ENCODE peak calls at places on chromosomes 16 and 17, in ten cellular contexts. D is A172; I is NCI-H446; R is EL; K is stromal cell of bone marrow; J is hypothalamus; T is fibroblast of mammary gland; O is CD4-positive, alpha-beta T cell; M is substantia nigra; G is activated T-helper 9 cell treated with anti-CD3 and anti-CD28 coated beads, Interleukin-2, amount 50 U/mL, for 16 hours. L is an unnamed sample.

GRCh38 chr16:25707982-25708583 is 16.3 kb downstream of the HS3ST4 start:
- DNase-seq in I (peak), K (no peak), D (no peak), T (peak), O (no peak), R (no peak), M (no peak), J (no peak), G (no peak), L (peak)

GRCh38 chr16:56793504-56793903 is 63.6 kb downstream of the NUP93 start:
- DNase-seq in O (no peak), J (no peak), T (peak), M (no peak), I (peak), R (peak), D (peak), K (peak), G (no peak), L (peak)

GRCh38 chr16:81528258-81528657 is 83.7 kb downstream of the CMIP start:
- DNase-seq in J (no peak), D (no peak), O (no peak), K (no peak), M (no peak), I (no peak), G (no peak), T (no peak), R (no peak), L (no peak)

GRCh38 chr16:73572135-73572534 is 524.2 kb upstream of the ZFHX3 start:
- DNase-seq in M (peak), I (peak), D (peak), O (no peak), K (no peak), J (no peak), R (no peak), T (no peak), G (no peak), L (peak)

GRCh38 chr16:88634994-88635670 is 3.2 kb upstream of the IL17C start:
- DNase-seq in J (no peak), G (no peak), I (no peak), T (no peak), R (peak), D (no peak), K (no peak), M (no peak), O (no peak), L (no peak)

GRCh38 chr17:49456172-49456965 is 38.7 kb upstream of the NGFR start:
- DNase-seq in K (peak), G (no peak), D (peak), O (no peak), M (no peak), R (peak), J (no peak), I (peak), T (peak), L (no peak)

GRCh38 chr17:48322060-48322459 is 108.0 kb downstream of the SKAP1 start:
- DNase-seq in T (peak), D (no peak), I (no peak), J (no peak), O (no peak), K (no peak), R (no peak), M (no peak), G (no peak), L (no peak)

GRCh38 chr17:76543482-76544122 is 3.8 kb downstream of the PRCD start:
- DNase-seq in D (no peak), G (no peak), K (no peak), I (no peak), R (no peak), J (peak), M (no peak), T (no peak), O (no peak), L (no peak)

GRCh38 chr17:67157732-67158639 is 87.0 kb downstream of the HELZ start:
- DNase-seq in T (peak), K (peak), M (no peak), J (no peak), O (no peak), R (peak), I (peak), D (peak), G (no peak), L (peak)

GRCh38 chr17:60086822-60087591 is 8.3 kb upstream of the HEATR6 start:
- DNase-seq in I (no peak), T (peak), K (no peak), G (no peak), O (no peak), M (no peak), D (peak), J (no peak), R (peak), L (no peak)

GRCh38 chr17:32943206-32943605 is 15.3 kb downstream of the TMEM98 start:
- DNase-seq in T (no peak), J (no peak), G (no peak), K (no peak), M (no peak), I (peak), O (no peak), R (peak), D (no peak), L (no peak)

GRCh38 chr17:55056530-55056929 is 88.0 kb downstream of the STXBP4 start:
- DNase-seq in K (no peak), T (no peak), G (no peak), O (no peak), M (no peak), I (peak), D (peak), R (no peak), J (no peak), L (no peak)

GRCh38 chr16:81647527-81647926 is 131.6 kb upstream of the PLCG2 start:
- DNase-seq in T (peak), M (no peak), I (no peak), K (no peak), R (peak), O (no peak), D (peak), J (no peak), G (no peak), L (no peak)

GRCh38 chr16:17798721-17799120 is 328.0 kb upstream of the XYLT1 start:
- DNase-seq in I (no peak), M (no peak), R (no peak), T (no peak), D (no peak), O (no peak), J (no peak), G (no peak), K (no peak), L (no peak)

GRCh38 chr16:72884573-72884972 is 163.4 kb downstream of the ZFHX3 start:
- DNase-seq in K (no peak), D (no peak), J (no peak), I (no peak), R (no peak), G (no peak), M (no peak), O (no peak), T (no peak), L (no peak)

GRCh38 chr17:72123496-72123963 is 2.7 kb downstream of the SOX9 start:
- DNase-seq in M (peak), G (no peak), T (no peak), O (no peak), R (no peak), D (no peak), J (no peak), K (no peak), I (no peak), L (no peak)

GRCh38 chr17:27473748-27474609 is 17.7 kb downstream of the KSR1 start:
- DNase-seq in G (peak), I (no peak), O (peak), M (no peak), T (no peak), J (no peak), R (no peak), D (no peak), K (no peak), L (peak)

GRCh38 chr16:15682105-15682570 is 32.1 kb downstream of the NDE1 start:
- DNase-seq in R (peak), I (peak), D (peak), G (peak), K (peak), O (peak), M (peak), J (no peak), T (peak), L (peak)

GRCh38 chr17:1045456-1045855 is 48.5 kb downstream of the TIMM22 start:
- DNase-seq in M (no peak), R (no peak), G (no peak), O (no peak), I (no peak), D (no peak), K (no peak), J (no peak), T (no peak), L (no peak)

GRCh38 chr16:26599786-26600107 is 467.0 kb upstream of the C16orf82 start:
- DNase-seq in K (no peak), D (no peak), R (no peak), J (no peak), G (no peak), O (no peak), M (no peak), I (no peak), T (no peak), L (no peak)

GRCh38 chr16:53034306-53034705 is 18.4 kb downstream of the CHD9NB start:
- DNase-seq in T (peak), R (peak), M (no peak), K (no peak), J (no peak), O (no peak), G (no peak), D (no peak), I (no peak), L (no peak)

GRCh38 chr17:50079334-50080095 is 15.6 kb upstream of the PDK2 start:
- DNase-seq in T (peak), D (peak), M (no peak), O (no peak), K (no peak), R (no peak), G (no peak), J (no peak), I (peak), L (peak)

GRCh38 chr16:3444032-3444388 is 530 bp downstream of the NAA60 start:
- DNase-seq in T (peak), J (no peak), O (peak), D (peak), M (no peak), I (peak), G (no peak), R (peak), K (peak), L (peak)

GRCh38 chr16:1012135-1012534 is 30.6 kb downstream of the SOX8 start:
- DNase-seq in R (no peak), K (no peak), M (no peak), I (no peak), G (no peak), D (no peak), O (no peak), T (no peak), J (no peak), L (no peak)

GRCh38 chr17:77400445-77400870 is 259.7 kb downstream of the SEC14L1 start:
- DNase-seq in I (peak), T (no peak), O (peak), G (peak), J (no peak), M (no peak), K (no peak), R (peak), D (no peak), L (peak)

GRCh38 chr17:81002409-81003361 is 11.0 kb downstream of the CHMP6 start:
- DNase-seq in D (peak), R (peak), K (peak), G (no peak), J (no peak), M (peak), I (peak), O (no peak), T (peak), L (no peak)

GRCh38 chr17:50817142-50817751 is 18.1 kb upstream of the WFIKKN2 start:
- DNase-seq in J (no peak), M (peak), T (peak), O (peak), K (no peak), R (peak), I (no peak), G (peak), D (no peak), L (peak)

GRCh38 chr17:55228683-55229192 is 36.0 kb upstream of the HLF start:
- DNase-seq in M (no peak), R (no peak), J (no peak), T (no peak), O (no peak), I (no peak), G (no peak), K (no peak), D (no peak), L (no peak)

GRCh38 chr16:1696863-1697262 is 9.1 kb upstream of the MAPK8IP3 start:
- DNase-seq in D (no peak), G (no peak), J (no peak), O (no peak), R (peak), K (no peak), I (no peak), M (no peak), T (no peak), L (no peak)

GRCh38 chr17:75769536-75769935 is 4.5 kb upstream of the GALK1 start:
- DNase-seq in D (no peak), J (no peak), M (no peak), G (no peak), I (no peak), R (no peak), O (no peak), K (no peak), T (no peak), L (no peak)

GRCh38 chr17:34301986-34302385 is 16.4 kb downstream of the CCL11 start:
- DNase-seq in G (no peak), T (no peak), O (no peak), R (no peak), M (no peak), K (no peak), J (no peak), D (no peak), I (no peak), L (no peak)

GRCh38 chr17:8122923-8123694 is 797 bp downstream of the HES7 start:
- DNase-seq in T (no peak), K (no peak), D (peak), G (no peak), J (no peak), O (no peak), M (no peak), R (peak), I (no peak), L (peak)

GRCh38 chr16:55728797-55729196 is 73.0 kb downstream of the SLC6A2 start:
- DNase-seq in T (no peak), G (no peak), D (no peak), I (no peak), R (no peak), J (no peak), K (no peak), M (no peak), O (no peak), L (no peak)

GRCh38 chr17:64565563-64565962 is 58.8 kb downstream of the CEP95 start:
- DNase-seq in T (no peak), R (no peak), D (no peak), K (no peak), J (no peak), I (no peak), O (no peak), M (no peak), G (no peak), L (no peak)